ENCODE peak calls at places on chromosomes 16 and 17, in five cellular contexts. L is cardiac muscle cell, V is A549, S is pancreas, Q is HFFc6. U is an unnamed sample.

GRCh38 chr16:66521227-66521626 is 28.7 kb downstream of the TK2 start:
- DNase-seq in S (no peak), Q (no peak), L (no peak), V (no peak), U (no peak)

GRCh38 chr16:75416904-75417565 is 16.3 kb downstream of the CFDP1 start:
- DNase-seq in Q (no peak), S (no peak), L (no peak), V (no peak), U (no peak)

GRCh38 chr17:78356163-78356713 is 3.6 kb downstream of the SOCS3 start:
- DNase-seq in V (peak), S (no peak), L (peak), Q (peak), U (peak)

GRCh38 chr17:19020016-19020415 is 15.5 kb upstream of the FAM83G start:
- DNase-seq in Q (no peak), S (no peak), V (no peak), L (no peak), U (no peak)

GRCh38 chr17:31269597-31269996 is 27.4 kb downstream of the OMG start:
- DNase-seq in S (no peak), V (peak), L (peak), Q (peak), U (peak)

GRCh38 chr17:57902117-57902799 is 52.4 kb upstream of the MRPS23 start:
- DNase-seq in S (no peak), L (no peak), V (no peak), Q (no peak), U (no peak)

GRCh38 chr16:52597772-52598483 is 51.0 kb upstream of the TOX3 start:
- DNase-seq in Q (no peak), V (no peak), S (no peak), L (no peak), U (no peak)

GRCh38 chr16:12458591-12459400 is 344.9 kb downstream of the CPPED1 start:
- DNase-seq in L (peak), Q (no peak), V (no peak), S (no peak), U (no peak)

GRCh38 chr16:49337814-49338350 is 35.7 kb upstream of the C16orf78 start:
- DNase-seq in S (no peak), L (no peak), Q (no peak), V (no peak), U (no peak)

GRCh38 chr17:83082435-83082834 is 3.0 kb downstream of the METRNL start:
- DNase-seq in S (no peak), V (no peak), Q (no peak), L (no peak), U (no peak)

GRCh38 chr16:21338537-21339268 is 60.6 kb upstream of the CRYM start:
- DNase-seq in Q (no peak), V (no peak), L (no peak), S (no peak), U (no peak)

GRCh38 chr17:13182854-13183253 is 165.0 kb upstream of the ELAC2 start:
- DNase-seq in S (no peak), V (no peak), Q (no peak), L (no peak), U (no peak)

GRCh38 chr17:64687959-64688358 is 25.9 kb upstream of the SMURF2 start:
- DNase-seq in L (peak), V (no peak), S (no peak), Q (peak), U (no peak)

GRCh38 chr17:77684803-77685580 is 273.5 kb upstream of the TNRC6C start:
- DNase-seq in V (no peak), L (no peak), S (no peak), Q (no peak), U (no peak)

GRCh38 chr17:50908860-50909764 is 43.0 kb upstream of the TOB1 start:
- DNase-seq in L (no peak), Q (no peak), S (peak), V (no peak), U (no peak)

GRCh38 chr16:62194828-62195227 is 158.6 kb upstream of the CDH8 start:
- DNase-seq in V (no peak), Q (no peak), S (no peak), L (no peak), U (no peak)
- TF ChIP-seq CTCF in V (no peak), Q (no peak), S (no peak), L (no peak), U (no peak)

GRCh38 chr17:79789943-79790804 is 6.7 kb downstream of the CBX8 start:
- DNase-seq in S (peak), L (peak), Q (no peak), V (peak), U (no peak)
- TF ChIP-seq CTCF in S (peak), L (peak), Q (peak), V (peak), U (peak)

GRCh38 chr17:29115906-29116651 is 64.1 kb downstream of the MYO18A start:
- DNase-seq in V (peak), L (peak), S (no peak), Q (peak), U (no peak)
- TF ChIP-seq CTCF in V (peak), L (peak), S (peak), Q (peak), U (peak)

GRCh38 chr17:81523139-81524062 is 4.8 kb upstream of the FSCN2 start:
- DNase-seq in L (peak), Q (peak), S (peak), V (no peak), U (no peak)
- TF ChIP-seq CTCF in L (peak), Q (peak), S (no peak), V (no peak), U (peak)

GRCh38 chr17:17792143-17792550 is 44.6 kb downstream of the SREBF1 start:
- DNase-seq in V (no peak), Q (no peak), L (no peak), S (no peak), U (no peak)
- TF ChIP-seq CTCF in V (no peak), Q (no peak), L (no peak), S (no peak), U (no peak)

GRCh38 chr17:71464241-71464640 is 656.6 kb upstream of the SOX9 start:
- DNase-seq in S (no peak), L (no peak), V (no peak), Q (no peak), U (no peak)

GRCh38 chr17:71455219-71455618 is 665.6 kb upstream of the SOX9 start:
- DNase-seq in L (no peak), Q (no peak), S (no peak), V (no peak), U (no peak)

GRCh38 chr17:71461504-71462197 is 659.2 kb upstream of the SOX9 start:
- DNase-seq in Q (no peak), L (no peak), S (no peak), V (no peak), U (no peak)

GRCh38 chr17:71458322-71458721 is 662.5 kb upstream of the SOX9 start:
- DNase-seq in L (no peak), Q (no peak), V (no peak), S (no peak), U (no peak)

GRCh38 chr17:71460943-71461342 is 659.9 kb upstream of the SOX9 start:
- DNase-seq in L (peak), S (no peak), V (peak), Q (peak), U (no peak)
- TF ChIP-seq CTCF in L (peak), S (peak), V (peak), Q (peak), U (peak)

GRCh38 chr16:89557230-89557935 is 3.1 kb upstream of the RPL13 start:
- DNase-seq in S (peak), V (peak), Q (peak), L (peak), U (no peak)
- TF ChIP-seq CTCF in S (peak), V (peak), Q (peak), L (peak), U (peak)

GRCh38 chr17:74385201-74385600 is 17.9 kb downstream of the GPR142 start:
- DNase-seq in S (no peak), Q (no peak), V (no peak), L (no peak), U (no peak)

GRCh38 chr17:74386397-74386796 is 19.1 kb downstream of the GPR142 start:
- DNase-seq in L (peak), Q (no peak), V (no peak), S (no peak), U (no peak)

GRCh38 chr17:74389937-74390679 is 22.8 kb downstream of the GPR142 start:
- DNase-seq in Q (no peak), S (no peak), V (no peak), L (no peak), U (no peak)

GRCh38 chr17:74389094-74389753 is 21.9 kb downstream of the GPR142 start:
- DNase-seq in L (no peak), S (no peak), V (no peak), Q (no peak), U (no peak)

GRCh38 chr17:74387365-74388218 is 20.3 kb downstream of the GPR142 start:
- DNase-seq in L (no peak), S (no peak), V (no peak), Q (no peak), U (no peak)
- TF ChIP-seq CTCF in L (no peak), S (no peak), V (no peak), Q (no peak), U (no peak)

DNA sequence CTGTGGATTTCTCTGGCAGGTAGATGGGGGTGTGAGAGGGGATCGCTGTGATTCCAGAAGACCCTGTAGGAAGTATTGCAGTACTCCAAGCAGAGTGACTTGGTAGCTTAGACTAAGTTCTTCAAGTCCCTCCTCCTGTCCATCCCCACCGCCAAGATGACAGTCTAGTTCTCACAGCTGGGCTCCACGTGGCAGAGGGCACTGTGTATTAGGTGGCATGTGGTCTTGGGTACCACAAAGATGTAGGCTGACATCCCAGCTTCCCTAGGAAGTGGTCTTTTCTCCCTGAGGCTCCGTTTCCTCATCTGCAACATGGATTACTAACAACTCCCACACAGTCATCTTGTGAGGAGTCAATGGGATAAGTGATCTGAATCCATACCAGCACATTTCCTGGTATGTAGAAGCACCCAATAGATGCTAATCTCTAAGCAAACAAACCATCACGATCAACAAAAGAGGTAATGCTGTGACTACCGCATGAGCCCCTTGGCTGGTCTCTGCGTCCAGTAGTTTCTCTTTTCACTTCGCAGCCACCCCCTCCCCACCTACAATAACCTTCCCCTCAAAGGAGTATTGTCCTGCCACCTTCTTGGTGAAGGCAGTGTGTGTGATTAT is 349.1 kb upstream of the EEF2KMT start:
- DNase-seq in V (no peak), L (no peak), Q (no peak), S (no peak), U (no peak)
- TF ChIP-seq CTCF in V (no peak), L (no peak), Q (no peak), S (no peak), U (no peak)